ENCODE peak calls at places on chromosomes 12 and 14, in six cellular contexts. D, T, H, Q, C and Y are unnamed samples.

GRCh38 chr12:57146092-57146491 is 1.3 kb downstream of the LRP1-AS start:
- DNase-seq in C (no peak), D (no peak), Q (no peak), T (no peak), H (no peak), Y (no peak)

GRCh38 chr14:32495435-32495734 is 166.3 kb downstream of the AKAP6 start:
- DNase-seq in C (no peak), Q (no peak), D (no peak), T (no peak), H (no peak), Y (no peak)

GRCh38 chr14:23430733-23431105 is 4.7 kb downstream of the MYH7 start:
- DNase-seq in C (no peak), H (no peak), T (peak), D (no peak), Q (no peak), Y (no peak)

GRCh38 chr14:72869407-72870329 is 24.2 kb downstream of the DPF3 start:
- DNase-seq in Q (no peak), D (no peak), C (no peak), T (no peak), H (no peak), Y (no peak)

GRCh38 chr12:59626382-59626781 is 30.6 kb downstream of the SLC16A7 start:
- DNase-seq in T (no peak), D (no peak), Q (no peak), H (no peak), C (no peak), Y (peak)

GRCh38 chr12:126974779-126975178 is 1292.2 kb upstream of the TMEM132C start:
- DNase-seq in C (no peak), T (no peak), D (no peak), Q (no peak), H (no peak), Y (no peak)

GRCh38 chr14:56949828-56950227 is 139.5 kb upstream of the OTX2 start:
- DNase-seq in Q (no peak), T (no peak), H (no peak), D (peak), C (no peak), Y (no peak)

GRCh38 chr12:132118876-132119275 is 25.2 kb downstream of the DDX51 start:
- DNase-seq in T (no peak), D (no peak), H (no peak), Q (no peak), C (no peak), Y (no peak)

GRCh38 chr12:31585271-31585670 is 5.7 kb downstream of the DENND5B start:
- DNase-seq in T (peak), D (no peak), C (no peak), H (no peak), Q (no peak), Y (peak)

GRCh38 chr14:70289138-70289537 is 70.3 kb downstream of the COX16 start:
- DNase-seq in D (no peak), H (no peak), C (peak), Q (no peak), T (no peak), Y (no peak)

GRCh38 chr12:53501615-53502181 is 615 bp downstream of the TARBP2 start:
- DNase-seq in H (no peak), T (no peak), C (no peak), Q (no peak), D (no peak), Y (no peak)